ENCODE peak calls at places on chromosome 4, in six cellular contexts. One of them, this sample, is unnamed.

GRCh38 chr4:39825741-39826231 is 127.8 kb downstream of the UBE2K start:
- DNase-seq in NB4: no peak
- DNase-seq in omental fat pad: no peak
- DNase-seq in body of pancreas: no peak
- DNase-seq in PC-9: no peak
- DNase-seq in AG09309: no peak
- DNase-seq in this sample: no peak

GRCh38 chr4:139919513-139919912 is 234.5 kb downstream of the MAML3 start:
- DNase-seq in NB4: no peak
- DNase-seq in omental fat pad: no peak
- DNase-seq in body of pancreas: no peak
- DNase-seq in PC-9: no peak
- DNase-seq in AG09309: no peak
- DNase-seq in this sample: no peak

GRCh38 chr4:99205104-99205979 is 13.7 kb downstream of the ADH6 start:
- DNase-seq in NB4: peak; percentile 2
- DNase-seq in omental fat pad: no peak
- DNase-seq in body of pancreas: no peak
- DNase-seq in PC-9: no peak
- DNase-seq in AG09309: no peak
- DNase-seq in this sample: no peak

GRCh38 chr4:145580906-145581305 is 38.3 kb upstream of the MMAA start:
- DNase-seq in NB4: no peak
- DNase-seq in omental fat pad: no peak
- DNase-seq in body of pancreas: no peak
- DNase-seq in PC-9: peak; percentile 39
- DNase-seq in AG09309: no peak
- DNase-seq in this sample: no peak

GRCh38 chr4:42492977-42493376 is 95.7 kb downstream of the SHISA3 start:
- DNase-seq in NB4: no peak
- DNase-seq in omental fat pad: no peak
- DNase-seq in body of pancreas: peak; percentile 19
- DNase-seq in PC-9: no peak
- DNase-seq in AG09309: no peak
- DNase-seq in this sample: no peak

GRCh38 chr4:177339794-177340374 is 30.2 kb downstream of the NEIL3 start:
- DNase-seq in NB4: peak; percentile 54
- DNase-seq in omental fat pad: no peak
- DNase-seq in body of pancreas: no peak
- DNase-seq in PC-9: peak; percentile 37
- DNase-seq in AG09309: peak; percentile 10
- DNase-seq in this sample: no peak

GRCh38 chr4:155758500-155759371 is at the start of gene GUCY1B1:
- DNase-seq in NB4: no peak
- DNase-seq in omental fat pad: peak; percentile 64
- DNase-seq in body of pancreas: peak; percentile 93
- DNase-seq in PC-9: peak; percentile 64
- DNase-seq in AG09309: peak; percentile 82
- DNase-seq in this sample: peak; percentile 93

GRCh38 chr4:1417522-1418390 is 11.5 kb upstream of the NKX1-1 start:
- DNase-seq in NB4: no peak
- DNase-seq in omental fat pad: no peak
- DNase-seq in body of pancreas: no peak
- DNase-seq in PC-9: no peak
- DNase-seq in AG09309: no peak
- DNase-seq in this sample: no peak

GRCh38 chr4:123452585-123452984 is 56.0 kb downstream of the SPRY1 start:
- DNase-seq in NB4: peak; percentile 52
- DNase-seq in omental fat pad: peak; percentile 80
- DNase-seq in body of pancreas: no peak
- DNase-seq in PC-9: peak; percentile 63
- DNase-seq in AG09309: peak; percentile 42
- DNase-seq in this sample: no peak

GRCh38 chr4:10506077-10506476 is 48.9 kb upstream of the ZNF518B start:
- DNase-seq in NB4: peak; percentile 18
- DNase-seq in omental fat pad: no peak
- DNase-seq in body of pancreas: no peak
- DNase-seq in PC-9: no peak
- DNase-seq in AG09309: no peak
- DNase-seq in this sample: no peak

GRCh38 chr4:158162637-158163036 is 10.2 kb downstream of the GASK1B start:
- DNase-seq in NB4: no peak
- DNase-seq in omental fat pad: no peak
- DNase-seq in body of pancreas: no peak
- DNase-seq in PC-9: no peak
- DNase-seq in AG09309: no peak
- DNase-seq in this sample: peak; percentile 14

GRCh38 chr4:108146819-108147218 is 21.9 kb downstream of the LEF1 start:
- DNase-seq in NB4: no peak
- DNase-seq in omental fat pad: no peak
- DNase-seq in body of pancreas: no peak
- DNase-seq in PC-9: no peak
- DNase-seq in AG09309: no peak
- DNase-seq in this sample: no peak

GRCh38 chr4:141891260-141892120 is 255.1 kb downstream of the IL15 start:
- DNase-seq in NB4: no peak
- DNase-seq in omental fat pad: no peak
- DNase-seq in body of pancreas: no peak
- DNase-seq in PC-9: no peak
- DNase-seq in AG09309: no peak
- DNase-seq in this sample: no peak

GRCh38 chr4:152937535-152938236 is 1.6 kb downstream of the FHDC1 start:
- DNase-seq in NB4: peak; percentile 27
- DNase-seq in omental fat pad: no peak
- DNase-seq in body of pancreas: peak; percentile 32
- DNase-seq in PC-9: no peak
- DNase-seq in AG09309: no peak
- DNase-seq in this sample: peak; percentile 23

GRCh38 chr4:1721666-1722550 is 587 bp downstream of the TACC3 start:
- DNase-seq in NB4: peak; percentile 58
- DNase-seq in omental fat pad: no peak
- DNase-seq in body of pancreas: no peak
- DNase-seq in PC-9: no peak
- DNase-seq in AG09309: no peak
- DNase-seq in this sample: no peak

GRCh38 chr4:48223633-48224295 is 45.9 kb downstream of the TEC start:
- DNase-seq in NB4: no peak
- DNase-seq in omental fat pad: no peak
- DNase-seq in body of pancreas: no peak
- DNase-seq in PC-9: peak; percentile 73
- DNase-seq in AG09309: no peak
- DNase-seq in this sample: peak; percentile 21

GRCh38 chr4:7105261-7105660 is 37.4 kb upstream of the GRPEL1 start:
- DNase-seq in NB4: no peak
- DNase-seq in omental fat pad: no peak
- DNase-seq in body of pancreas: no peak
- DNase-seq in PC-9: no peak
- DNase-seq in AG09309: no peak
- DNase-seq in this sample: no peak

GRCh38 chr4:112751447-112751846 is 114.5 kb downstream of the LARP7 start:
- DNase-seq in NB4: no peak
- DNase-seq in omental fat pad: no peak
- DNase-seq in body of pancreas: no peak
- DNase-seq in PC-9: peak; percentile 57
- DNase-seq in AG09309: no peak
- DNase-seq in this sample: no peak

GRCh38 chr4:180091710-180092109 is 2151.5 kb upstream of the TENM3 start:
- DNase-seq in NB4: no peak
- DNase-seq in omental fat pad: no peak
- DNase-seq in body of pancreas: no peak
- DNase-seq in PC-9: no peak
- DNase-seq in AG09309: no peak
- DNase-seq in this sample: no peak

GRCh38 chr4:150960079-150960478 is 55.0 kb downstream of the LRBA start:
- DNase-seq in NB4: peak; percentile 13
- DNase-seq in omental fat pad: no peak
- DNase-seq in body of pancreas: no peak
- DNase-seq in PC-9: no peak
- DNase-seq in AG09309: peak; percentile 10
- DNase-seq in this sample: peak; percentile 10

GRCh38 chr4:4852591-4853362 is 6.7 kb upstream of the MSX1 start:
- DNase-seq in NB4: no peak
- DNase-seq in omental fat pad: no peak
- DNase-seq in body of pancreas: no peak
- DNase-seq in PC-9: no peak
- DNase-seq in AG09309: peak; percentile 46
- DNase-seq in this sample: peak; percentile 22

GRCh38 chr4:156177941-156178340 is 224.3 kb upstream of the CTSO start:
- DNase-seq in NB4: no peak
- DNase-seq in omental fat pad: no peak
- DNase-seq in body of pancreas: no peak
- DNase-seq in PC-9: no peak
- DNase-seq in AG09309: no peak
- DNase-seq in this sample: no peak

GRCh38 chr4:81353861-81354260 is 117.8 kb downstream of the RASGEF1B start:
- DNase-seq in NB4: no peak
- DNase-seq in omental fat pad: no peak
- DNase-seq in body of pancreas: no peak
- DNase-seq in PC-9: no peak
- DNase-seq in AG09309: no peak
- DNase-seq in this sample: no peak

GRCh38 chr4:13162886-13163285 is 321.3 kb downstream of the RAB28 start:
- DNase-seq in NB4: no peak
- DNase-seq in omental fat pad: no peak
- DNase-seq in body of pancreas: no peak
- DNase-seq in PC-9: no peak
- DNase-seq in AG09309: no peak
- DNase-seq in this sample: no peak

GRCh38 chr4:181684310-181684709 is 558.9 kb upstream of the TENM3 start:
- DNase-seq in NB4: no peak
- DNase-seq in omental fat pad: no peak
- DNase-seq in body of pancreas: no peak
- DNase-seq in PC-9: no peak
- DNase-seq in AG09309: no peak
- DNase-seq in this sample: no peak

GRCh38 chr4:69717778-69718177 is 42.6 kb downstream of the SULT1B1 start:
- DNase-seq in NB4: no peak
- DNase-seq in omental fat pad: no peak
- DNase-seq in body of pancreas: no peak
- DNase-seq in PC-9: no peak
- DNase-seq in AG09309: no peak
- DNase-seq in this sample: no peak

GRCh38 chr4:48340905-48341775 is at the start of gene SLAIN2:
- DNase-seq in NB4: peak; percentile 99
- DNase-seq in omental fat pad: peak; percentile 98
- DNase-seq in body of pancreas: peak; percentile 99
- DNase-seq in PC-9: peak; percentile 86
- DNase-seq in AG09309: peak; percentile 84
- DNase-seq in this sample: peak; percentile 97

GRCh38 chr4:24089831-24090531 is 200.1 kb upstream of the PPARGC1A start:
- DNase-seq in NB4: no peak
- DNase-seq in omental fat pad: no peak
- DNase-seq in body of pancreas: no peak
- DNase-seq in PC-9: no peak
- DNase-seq in AG09309: no peak
- DNase-seq in this sample: no peak
- TF ChIP-seq CTCF in NB4: no peak
- TF ChIP-seq CTCF in omental fat pad: no peak
- TF ChIP-seq CTCF in body of pancreas: no peak
- TF ChIP-seq CTCF in PC-9: no peak
- TF ChIP-seq CTCF in AG09309: no peak
- TF ChIP-seq CTCF in this sample: no peak

DNA sequence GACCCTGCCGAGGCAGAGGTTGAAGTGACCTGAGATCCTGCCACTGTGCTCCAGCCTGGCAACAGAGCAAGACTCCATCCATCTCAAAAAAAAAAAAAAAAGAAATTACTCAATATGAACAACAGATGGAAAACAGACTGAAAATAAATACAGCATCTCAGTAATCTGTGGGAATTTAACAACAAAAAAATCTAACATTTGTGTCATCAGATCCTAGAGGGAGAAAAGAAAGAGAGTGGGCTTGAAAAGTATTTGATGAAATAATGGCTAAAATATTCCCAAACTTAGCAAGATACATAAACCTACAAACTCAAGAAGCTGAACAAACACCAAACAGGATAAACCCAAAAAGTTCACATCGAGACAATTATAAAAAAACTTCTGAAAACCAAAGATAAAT is 84.7 kb downstream of the CENPC start:
- DNase-seq in NB4: no peak
- DNase-seq in omental fat pad: no peak
- DNase-seq in body of pancreas: no peak
- DNase-seq in PC-9: no peak
- DNase-seq in AG09309: no peak
- DNase-seq in this sample: no peak
- TF ChIP-seq CTCF in NB4: no peak
- TF ChIP-seq CTCF in omental fat pad: no peak
- TF ChIP-seq CTCF in body of pancreas: no peak
- TF ChIP-seq CTCF in PC-9: no peak
- TF ChIP-seq CTCF in AG09309: no peak
- TF ChIP-seq CTCF in this sample: no peak

GRCh38 chr4:102247041-102247440 is 98.2 kb downstream of the SLC39A8 start:
- DNase-seq in NB4: no peak
- DNase-seq in omental fat pad: no peak
- DNase-seq in body of pancreas: no peak
- DNase-seq in PC-9: no peak
- DNase-seq in AG09309: no peak
- DNase-seq in this sample: no peak
- TF ChIP-seq CTCF in NB4: no peak
- TF ChIP-seq CTCF in omental fat pad: no peak
- TF ChIP-seq CTCF in body of pancreas: no peak
- TF ChIP-seq CTCF in PC-9: no peak
- TF ChIP-seq CTCF in AG09309: no peak
- TF ChIP-seq CTCF in this sample: no peak

DNA sequence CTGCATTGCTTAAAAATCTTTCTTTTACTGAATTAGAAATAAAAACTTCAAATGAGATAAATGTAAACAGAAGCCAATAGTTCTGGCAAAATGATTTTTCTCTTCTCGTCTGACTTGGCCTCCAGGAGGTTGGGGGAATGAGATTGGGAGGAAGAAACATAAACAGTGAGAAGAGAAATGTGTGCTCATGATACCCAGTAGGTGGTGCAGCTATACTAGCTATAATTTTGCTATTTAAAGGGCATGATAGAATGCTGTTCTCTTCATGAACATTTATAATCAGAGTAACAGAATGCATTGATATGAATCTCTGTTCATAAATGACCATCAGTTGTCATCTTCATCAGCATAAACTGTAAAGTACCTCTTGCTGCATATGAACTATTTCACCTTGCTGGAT is 85.5 kb downstream of the TACR3 start:
- DNase-seq in NB4: peak; percentile 4
- DNase-seq in omental fat pad: no peak
- DNase-seq in body of pancreas: no peak
- DNase-seq in PC-9: no peak
- DNase-seq in AG09309: no peak
- DNase-seq in this sample: no peak
- TF ChIP-seq CTCF in NB4: no peak
- TF ChIP-seq CTCF in omental fat pad: no peak
- TF ChIP-seq CTCF in body of pancreas: no peak
- TF ChIP-seq CTCF in PC-9: peak; percentile 24
- TF ChIP-seq CTCF in AG09309: no peak
- TF ChIP-seq CTCF in this sample: no peak

This sample was measured in Calu3.